ENCODE peak calls at places on chromosome 7, in ten cellular contexts. One of them, this sample, is unnamed.

GRCh38 chr7:71558806-71559205 is 426.9 kb downstream of the GALNT17 start:
- DNase-seq in activated CD4-positive, alpha-beta T cell treated with anti-CD3 and anti-CD28 coated beads for 24 hours: no peak
- DNase-seq in stimulated activated CD4-positive, alpha-beta T cell treated with anti-CD3 and anti-CD28 coated beads, Interleukin-2, amount 100 ng/mL, for 48 hours: no peak
- DNase-seq in CD8-positive, alpha-beta T cell: no peak
- DNase-seq in GM13977: no peak
- DNase-seq in iPS-NIHi11: no peak
- DNase-seq in memory B cell: no peak
- DNase-seq in tibial artery: no peak
- DNase-seq in T-cell: no peak
- DNase-seq in cerebellar cortex: no peak
- DNase-seq in this sample: no peak

GRCh38 chr7:40298421-40298820 is 163.6 kb downstream of the SUGCT start:
- DNase-seq in activated CD4-positive, alpha-beta T cell treated with anti-CD3 and anti-CD28 coated beads for 24 hours: no peak
- DNase-seq in stimulated activated CD4-positive, alpha-beta T cell treated with anti-CD3 and anti-CD28 coated beads, Interleukin-2, amount 100 ng/mL, for 48 hours: no peak
- DNase-seq in CD8-positive, alpha-beta T cell: no peak
- DNase-seq in GM13977: no peak
- DNase-seq in iPS-NIHi11: no peak
- DNase-seq in memory B cell: no peak
- DNase-seq in tibial artery: no peak
- DNase-seq in T-cell: no peak
- DNase-seq in cerebellar cortex: no peak
- DNase-seq in this sample: no peak

GRCh38 chr7:5647816-5648215 is 133.6 kb downstream of the RNF216 start:
- DNase-seq in activated CD4-positive, alpha-beta T cell treated with anti-CD3 and anti-CD28 coated beads for 24 hours: no peak
- DNase-seq in stimulated activated CD4-positive, alpha-beta T cell treated with anti-CD3 and anti-CD28 coated beads, Interleukin-2, amount 100 ng/mL, for 48 hours: no peak
- DNase-seq in CD8-positive, alpha-beta T cell: no peak
- DNase-seq in GM13977: no peak
- DNase-seq in iPS-NIHi11: no peak
- DNase-seq in memory B cell: no peak
- DNase-seq in tibial artery: no peak
- DNase-seq in T-cell: no peak
- DNase-seq in cerebellar cortex: no peak
- DNase-seq in this sample: no peak

GRCh38 chr7:16356241-16356958 is 64.9 kb downstream of the CRPPA start:
- DNase-seq in activated CD4-positive, alpha-beta T cell treated with anti-CD3 and anti-CD28 coated beads for 24 hours: no peak
- DNase-seq in stimulated activated CD4-positive, alpha-beta T cell treated with anti-CD3 and anti-CD28 coated beads, Interleukin-2, amount 100 ng/mL, for 48 hours: no peak
- DNase-seq in CD8-positive, alpha-beta T cell: no peak
- DNase-seq in GM13977: no peak
- DNase-seq in iPS-NIHi11: no peak
- DNase-seq in memory B cell: no peak
- DNase-seq in tibial artery: no peak
- DNase-seq in T-cell: no peak
- DNase-seq in cerebellar cortex: no peak
- DNase-seq in this sample: no peak

GRCh38 chr7:144641389-144642044 is 194.3 kb downstream of the TPK1 start:
- DNase-seq in activated CD4-positive, alpha-beta T cell treated with anti-CD3 and anti-CD28 coated beads for 24 hours: no peak
- DNase-seq in stimulated activated CD4-positive, alpha-beta T cell treated with anti-CD3 and anti-CD28 coated beads, Interleukin-2, amount 100 ng/mL, for 48 hours: no peak
- DNase-seq in CD8-positive, alpha-beta T cell: no peak
- DNase-seq in GM13977: no peak
- DNase-seq in iPS-NIHi11: no peak
- DNase-seq in memory B cell: no peak
- DNase-seq in tibial artery: no peak
- DNase-seq in T-cell: no peak
- DNase-seq in cerebellar cortex: no peak
- DNase-seq in this sample: no peak

GRCh38 chr7:148838905-148839304 is 45.2 kb downstream of the EZH2 start:
- DNase-seq in activated CD4-positive, alpha-beta T cell treated with anti-CD3 and anti-CD28 coated beads for 24 hours: no peak
- DNase-seq in stimulated activated CD4-positive, alpha-beta T cell treated with anti-CD3 and anti-CD28 coated beads, Interleukin-2, amount 100 ng/mL, for 48 hours: no peak
- DNase-seq in CD8-positive, alpha-beta T cell: no peak
- DNase-seq in GM13977: no peak
- DNase-seq in iPS-NIHi11: no peak
- DNase-seq in memory B cell: peak
- DNase-seq in tibial artery: no peak
- DNase-seq in T-cell: peak
- DNase-seq in cerebellar cortex: no peak
- DNase-seq in this sample: no peak

GRCh38 chr7:2017483-2017891 is 215.3 kb downstream of the MAD1L1 start:
- DNase-seq in activated CD4-positive, alpha-beta T cell treated with anti-CD3 and anti-CD28 coated beads for 24 hours: no peak
- DNase-seq in stimulated activated CD4-positive, alpha-beta T cell treated with anti-CD3 and anti-CD28 coated beads, Interleukin-2, amount 100 ng/mL, for 48 hours: no peak
- DNase-seq in CD8-positive, alpha-beta T cell: peak
- DNase-seq in GM13977: no peak
- DNase-seq in iPS-NIHi11: no peak
- DNase-seq in memory B cell: no peak
- DNase-seq in tibial artery: no peak
- DNase-seq in T-cell: no peak
- DNase-seq in cerebellar cortex: no peak
- DNase-seq in this sample: no peak

GRCh38 chr7:17786314-17786852 is 153.9 kb downstream of the SNX13 start:
- DNase-seq in activated CD4-positive, alpha-beta T cell treated with anti-CD3 and anti-CD28 coated beads for 24 hours: no peak
- DNase-seq in stimulated activated CD4-positive, alpha-beta T cell treated with anti-CD3 and anti-CD28 coated beads, Interleukin-2, amount 100 ng/mL, for 48 hours: no peak
- DNase-seq in CD8-positive, alpha-beta T cell: no peak
- DNase-seq in GM13977: no peak
- DNase-seq in iPS-NIHi11: no peak
- DNase-seq in memory B cell: no peak
- DNase-seq in tibial artery: no peak
- DNase-seq in T-cell: no peak
- DNase-seq in cerebellar cortex: no peak
- DNase-seq in this sample: no peak

GRCh38 chr7:142104550-142105527 is 6.7 kb upstream of the MGAM2 start:
- DNase-seq in activated CD4-positive, alpha-beta T cell treated with anti-CD3 and anti-CD28 coated beads for 24 hours: no peak
- DNase-seq in stimulated activated CD4-positive, alpha-beta T cell treated with anti-CD3 and anti-CD28 coated beads, Interleukin-2, amount 100 ng/mL, for 48 hours: no peak
- DNase-seq in CD8-positive, alpha-beta T cell: no peak
- DNase-seq in GM13977: no peak
- DNase-seq in iPS-NIHi11: no peak
- DNase-seq in memory B cell: no peak
- DNase-seq in tibial artery: peak
- DNase-seq in T-cell: no peak
- DNase-seq in cerebellar cortex: no peak
- DNase-seq in this sample: no peak

GRCh38 chr7:2290877-2291276 is 23.4 kb downstream of the SNX8 start:
- DNase-seq in activated CD4-positive, alpha-beta T cell treated with anti-CD3 and anti-CD28 coated beads for 24 hours: no peak
- DNase-seq in stimulated activated CD4-positive, alpha-beta T cell treated with anti-CD3 and anti-CD28 coated beads, Interleukin-2, amount 100 ng/mL, for 48 hours: no peak
- DNase-seq in CD8-positive, alpha-beta T cell: no peak
- DNase-seq in GM13977: no peak
- DNase-seq in iPS-NIHi11: no peak
- DNase-seq in memory B cell: no peak
- DNase-seq in tibial artery: no peak
- DNase-seq in T-cell: no peak
- DNase-seq in cerebellar cortex: no peak
- DNase-seq in this sample: no peak

GRCh38 chr7:144256112-144256511 is 8.5 kb downstream of the OR2A7 start:
- DNase-seq in activated CD4-positive, alpha-beta T cell treated with anti-CD3 and anti-CD28 coated beads for 24 hours: no peak
- DNase-seq in stimulated activated CD4-positive, alpha-beta T cell treated with anti-CD3 and anti-CD28 coated beads, Interleukin-2, amount 100 ng/mL, for 48 hours: no peak
- DNase-seq in CD8-positive, alpha-beta T cell: no peak
- DNase-seq in GM13977: no peak
- DNase-seq in iPS-NIHi11: no peak
- DNase-seq in memory B cell: no peak
- DNase-seq in tibial artery: no peak
- DNase-seq in T-cell: no peak
- DNase-seq in cerebellar cortex: no peak
- DNase-seq in this sample: no peak

GRCh38 chr7:105461518-105461917 is 60.6 kb downstream of the PUS7 start:
- DNase-seq in activated CD4-positive, alpha-beta T cell treated with anti-CD3 and anti-CD28 coated beads for 24 hours: no peak
- DNase-seq in stimulated activated CD4-positive, alpha-beta T cell treated with anti-CD3 and anti-CD28 coated beads, Interleukin-2, amount 100 ng/mL, for 48 hours: no peak
- DNase-seq in CD8-positive, alpha-beta T cell: no peak
- DNase-seq in GM13977: no peak
- DNase-seq in iPS-NIHi11: no peak
- DNase-seq in memory B cell: no peak
- DNase-seq in tibial artery: no peak
- DNase-seq in T-cell: no peak
- DNase-seq in cerebellar cortex: no peak
- DNase-seq in this sample: no peak

GRCh38 chr7:127654404-127655392 is 2.7 kb downstream of the SND1 start:
- DNase-seq in activated CD4-positive, alpha-beta T cell treated with anti-CD3 and anti-CD28 coated beads for 24 hours: no peak
- DNase-seq in stimulated activated CD4-positive, alpha-beta T cell treated with anti-CD3 and anti-CD28 coated beads, Interleukin-2, amount 100 ng/mL, for 48 hours: no peak
- DNase-seq in CD8-positive, alpha-beta T cell: no peak
- DNase-seq in GM13977: no peak
- DNase-seq in iPS-NIHi11: no peak
- DNase-seq in memory B cell: no peak
- DNase-seq in tibial artery: no peak
- DNase-seq in T-cell: no peak
- DNase-seq in cerebellar cortex: peak
- DNase-seq in this sample: no peak

GRCh38 chr7:23285657-23286646 is 13.2 kb upstream of the MALSU1 start:
- DNase-seq in activated CD4-positive, alpha-beta T cell treated with anti-CD3 and anti-CD28 coated beads for 24 hours: no peak
- DNase-seq in stimulated activated CD4-positive, alpha-beta T cell treated with anti-CD3 and anti-CD28 coated beads, Interleukin-2, amount 100 ng/mL, for 48 hours: no peak
- DNase-seq in CD8-positive, alpha-beta T cell: no peak
- DNase-seq in GM13977: no peak
- DNase-seq in iPS-NIHi11: no peak
- DNase-seq in memory B cell: no peak
- DNase-seq in tibial artery: no peak
- DNase-seq in T-cell: no peak
- DNase-seq in cerebellar cortex: no peak
- DNase-seq in this sample: no peak

GRCh38 chr7:136953386-136953785 is 84.9 kb downstream of the CHRM2 start:
- DNase-seq in activated CD4-positive, alpha-beta T cell treated with anti-CD3 and anti-CD28 coated beads for 24 hours: no peak
- DNase-seq in stimulated activated CD4-positive, alpha-beta T cell treated with anti-CD3 and anti-CD28 coated beads, Interleukin-2, amount 100 ng/mL, for 48 hours: no peak
- DNase-seq in CD8-positive, alpha-beta T cell: no peak
- DNase-seq in GM13977: no peak
- DNase-seq in iPS-NIHi11: no peak
- DNase-seq in memory B cell: no peak
- DNase-seq in tibial artery: no peak
- DNase-seq in T-cell: no peak
- DNase-seq in cerebellar cortex: no peak
- DNase-seq in this sample: no peak

GRCh38 chr7:108650487-108650886 is 80.8 kb downstream of the DNAJB9 start:
- DNase-seq in activated CD4-positive, alpha-beta T cell treated with anti-CD3 and anti-CD28 coated beads for 24 hours: no peak
- DNase-seq in stimulated activated CD4-positive, alpha-beta T cell treated with anti-CD3 and anti-CD28 coated beads, Interleukin-2, amount 100 ng/mL, for 48 hours: no peak
- DNase-seq in CD8-positive, alpha-beta T cell: no peak
- DNase-seq in GM13977: no peak
- DNase-seq in iPS-NIHi11: no peak
- DNase-seq in memory B cell: no peak
- DNase-seq in tibial artery: no peak
- DNase-seq in T-cell: no peak
- DNase-seq in cerebellar cortex: no peak
- DNase-seq in this sample: no peak

This sample was measured in progenitor cell of endocrine pancreas.